ENCODE peak calls at places on chromosomes 7 and 10, in eight cellular contexts. One of them, this sample, is unnamed. For H3K36me3, the result is how much of the 10 kb centered on the place peaks cover.

GRCh38 chr7:157255201-157255606 is 81.6 kb upstream of the DNAJB6 start:
- DNase-seq in cardiac muscle cell: no peak
- DNase-seq in endodermal cell: no peak
- DNase-seq in left ventricle myocardium inferior: no peak
- DNase-seq in Peyer's patch: no peak
- DNase-seq in HCT116: no peak
- DNase-seq in brain microvascular endothelial cell: no peak
- DNase-seq in spleen: no peak
- DNase-seq in this sample: no peak

GRCh38 chr10:129770286-129770685 is 193.8 kb downstream of the EBF3 start:
- DNase-seq in cardiac muscle cell: no peak
- DNase-seq in endodermal cell: peak
- DNase-seq in left ventricle myocardium inferior: no peak
- DNase-seq in Peyer's patch: no peak
- DNase-seq in HCT116: no peak
- DNase-seq in brain microvascular endothelial cell: no peak
- DNase-seq in spleen: peak
- DNase-seq in this sample: peak

GRCh38 chr7:116317907-116318306 is 107.6 kb downstream of the TES start:
- DNase-seq in cardiac muscle cell: no peak
- DNase-seq in endodermal cell: no peak
- DNase-seq in left ventricle myocardium inferior: no peak
- DNase-seq in Peyer's patch: no peak
- DNase-seq in HCT116: no peak
- DNase-seq in brain microvascular endothelial cell: no peak
- DNase-seq in spleen: no peak
- DNase-seq in this sample: no peak

GRCh38 chr7:55249332-55249731 is 115.8 kb upstream of the LANCL2 start:
- DNase-seq in cardiac muscle cell: no peak
- DNase-seq in endodermal cell: no peak
- DNase-seq in left ventricle myocardium inferior: no peak
- DNase-seq in Peyer's patch: no peak
- DNase-seq in HCT116: no peak
- DNase-seq in brain microvascular endothelial cell: no peak
- DNase-seq in spleen: no peak
- DNase-seq in this sample: no peak

GRCh38 chr10:1368772-1369171 is 312.6 kb downstream of the WDR37 start:
- DNase-seq in cardiac muscle cell: peak
- DNase-seq in endodermal cell: peak
- DNase-seq in left ventricle myocardium inferior: no peak
- DNase-seq in Peyer's patch: peak
- DNase-seq in HCT116: peak
- DNase-seq in brain microvascular endothelial cell: no peak
- DNase-seq in spleen: no peak
- DNase-seq in this sample: peak

GRCh38 chr7:94621120-94621519 is 34.8 kb downstream of the SGCE start:
- DNase-seq in cardiac muscle cell: no peak
- DNase-seq in endodermal cell: no peak
- DNase-seq in left ventricle myocardium inferior: no peak
- DNase-seq in Peyer's patch: no peak
- DNase-seq in HCT116: no peak
- DNase-seq in brain microvascular endothelial cell: no peak
- DNase-seq in spleen: no peak
- DNase-seq in this sample: no peak

GRCh38 chr10:80204193-80204714 is 1.1 kb downstream of the ANXA11 start:
- DNase-seq in cardiac muscle cell: peak
- DNase-seq in endodermal cell: peak
- DNase-seq in left ventricle myocardium inferior: peak
- DNase-seq in Peyer's patch: no peak
- DNase-seq in HCT116: no peak
- DNase-seq in brain microvascular endothelial cell: no peak
- DNase-seq in spleen: peak
- DNase-seq in this sample: peak

GRCh38 chr7:101486056-101486763 is 123.5 kb downstream of the COL26A1 start:
- DNase-seq in cardiac muscle cell: peak
- DNase-seq in endodermal cell: peak
- DNase-seq in left ventricle myocardium inferior: no peak
- DNase-seq in Peyer's patch: no peak
- DNase-seq in HCT116: no peak
- DNase-seq in brain microvascular endothelial cell: no peak
- DNase-seq in spleen: no peak
- DNase-seq in this sample: no peak

GRCh38 chr7:101066858-101067227 is 18.4 kb upstream of the TRIM56 start:
- DNase-seq in cardiac muscle cell: no peak
- DNase-seq in endodermal cell: peak
- DNase-seq in left ventricle myocardium inferior: no peak
- DNase-seq in Peyer's patch: no peak
- DNase-seq in HCT116: no peak
- DNase-seq in brain microvascular endothelial cell: peak
- DNase-seq in spleen: peak
- DNase-seq in this sample: no peak

GRCh38 chr7:25028370-25028971 is 48.5 kb upstream of the OSBPL3 start:
- DNase-seq in cardiac muscle cell: no peak
- DNase-seq in endodermal cell: no peak
- DNase-seq in left ventricle myocardium inferior: no peak
- DNase-seq in Peyer's patch: no peak
- DNase-seq in HCT116: no peak
- DNase-seq in brain microvascular endothelial cell: peak
- DNase-seq in spleen: no peak
- DNase-seq in this sample: no peak

GRCh38 chr7:149806726-149807125 is 31.4 kb upstream of the ZNF862 start:
- DNase-seq in cardiac muscle cell: no peak
- DNase-seq in endodermal cell: no peak
- DNase-seq in left ventricle myocardium inferior: no peak
- DNase-seq in Peyer's patch: no peak
- DNase-seq in HCT116: no peak
- DNase-seq in brain microvascular endothelial cell: no peak
- DNase-seq in spleen: no peak
- DNase-seq in this sample: no peak
- TF ChIP-seq CTCF in cardiac muscle cell: no peak
- TF ChIP-seq CTCF in endodermal cell: no peak
- TF ChIP-seq CTCF in left ventricle myocardium inferior: no peak
- TF ChIP-seq CTCF in Peyer's patch: no peak
- TF ChIP-seq CTCF in HCT116: no peak
- TF ChIP-seq CTCF in brain microvascular endothelial cell: no peak
- TF ChIP-seq CTCF in spleen: no peak
- TF ChIP-seq CTCF in this sample: no peak

GRCh38 chr7:27140108-27140842 is 3.2 kb downstream of the HOXA5 start:
- DNase-seq in cardiac muscle cell: no peak
- DNase-seq in endodermal cell: no peak
- DNase-seq in left ventricle myocardium inferior: no peak
- DNase-seq in Peyer's patch: no peak
- DNase-seq in HCT116: no peak
- DNase-seq in brain microvascular endothelial cell: no peak
- DNase-seq in spleen: no peak
- DNase-seq in this sample: no peak
- H3K27ac ChIP-seq in cardiac muscle cell: no peak
- H3K27ac ChIP-seq in endodermal cell: peak
- H3K27ac ChIP-seq in left ventricle myocardium inferior: no peak
- H3K27ac ChIP-seq in Peyer's patch: peak
- H3K27ac ChIP-seq in HCT116: no peak
- H3K27ac ChIP-seq in brain microvascular endothelial cell: no peak
- H3K27ac ChIP-seq in spleen: no peak
- H3K27ac ChIP-seq in this sample: no peak

DNA sequence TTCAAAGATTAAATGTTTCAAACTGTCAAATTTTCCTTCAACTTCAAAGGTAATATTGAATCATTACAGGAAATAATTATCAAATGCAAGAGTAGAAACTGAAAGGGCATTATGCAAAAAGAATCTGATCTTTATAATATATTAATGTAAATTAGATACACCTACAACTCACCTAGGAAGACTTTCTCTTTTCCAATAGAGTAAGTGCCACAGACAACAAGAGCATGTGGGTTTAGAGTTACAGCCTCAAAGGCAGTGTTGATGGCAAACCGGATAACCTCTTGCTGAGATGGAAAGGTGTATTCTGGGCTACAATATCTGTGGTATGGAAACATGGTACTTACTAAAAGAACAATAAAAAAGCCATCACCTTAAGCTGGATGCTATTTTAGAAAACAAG is 11.7 kb downstream of the DCLRE1A start:
- DNase-seq in cardiac muscle cell: no peak
- DNase-seq in endodermal cell: no peak
- DNase-seq in left ventricle myocardium inferior: no peak
- DNase-seq in Peyer's patch: no peak
- DNase-seq in HCT116: no peak
- DNase-seq in brain microvascular endothelial cell: no peak
- DNase-seq in spleen: no peak
- DNase-seq in this sample: no peak
- H3K36me3 ChIP-seq in cardiac muscle cell: under half
- H3K36me3 ChIP-seq in endodermal cell: under half
- H3K36me3 ChIP-seq in left ventricle myocardium inferior: half or more
- H3K36me3 ChIP-seq in Peyer's patch: under half
- H3K36me3 ChIP-seq in HCT116: under half
- H3K36me3 ChIP-seq in brain microvascular endothelial cell: under half
- H3K36me3 ChIP-seq in spleen: under half
- H3K36me3 ChIP-seq in this sample: under half

DNA sequence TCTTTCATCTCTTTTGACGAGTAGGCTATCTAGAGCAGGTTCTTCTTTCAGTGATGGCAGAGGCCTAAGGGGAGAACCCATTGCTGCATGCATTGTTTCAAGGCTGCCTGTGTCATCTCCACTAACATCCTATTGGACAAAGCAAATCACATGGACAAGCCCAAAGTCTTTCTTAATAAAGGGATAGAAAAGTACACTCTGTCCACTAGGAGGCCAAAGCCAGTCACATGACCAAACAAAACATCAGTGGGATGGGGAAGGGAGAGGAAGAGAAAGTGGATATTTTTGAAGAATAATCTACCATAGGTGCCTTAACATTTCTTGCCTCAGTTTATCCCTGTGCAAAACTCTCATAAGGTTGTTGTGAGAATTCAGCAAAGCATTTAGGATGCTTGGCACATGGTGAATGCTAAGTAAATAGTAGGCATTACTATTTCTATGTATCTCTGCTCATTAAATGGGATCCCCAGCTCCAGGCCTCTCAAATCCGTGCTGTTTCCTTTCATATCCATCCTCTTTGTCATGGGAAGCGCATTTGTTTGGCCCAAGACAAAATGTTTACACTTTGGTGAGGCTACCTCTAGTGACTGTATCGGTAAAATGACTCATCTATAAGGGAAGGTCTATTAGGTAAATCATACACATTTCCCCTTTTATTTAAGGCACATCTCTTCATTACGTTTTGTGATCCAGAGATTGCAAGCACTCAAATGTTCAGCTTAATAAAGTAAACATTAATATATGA is 16.7 kb upstream of the CADPS2 start:
- DNase-seq in cardiac muscle cell: no peak
- DNase-seq in endodermal cell: no peak
- DNase-seq in left ventricle myocardium inferior: no peak
- DNase-seq in Peyer's patch: no peak
- DNase-seq in HCT116: no peak
- DNase-seq in brain microvascular endothelial cell: no peak
- DNase-seq in spleen: no peak
- DNase-seq in this sample: no peak
- TF ChIP-seq CTCF in cardiac muscle cell: peak
- TF ChIP-seq CTCF in endodermal cell: peak
- TF ChIP-seq CTCF in left ventricle myocardium inferior: no peak
- TF ChIP-seq CTCF in Peyer's patch: no peak
- TF ChIP-seq CTCF in HCT116: no peak
- TF ChIP-seq CTCF in brain microvascular endothelial cell: peak
- TF ChIP-seq CTCF in spleen: no peak
- TF ChIP-seq CTCF in this sample: no peak

GRCh38 chr10:90087197-90088007 is 386.0 kb downstream of the KIF20B start:
- DNase-seq in cardiac muscle cell: no peak
- DNase-seq in endodermal cell: no peak
- DNase-seq in left ventricle myocardium inferior: no peak
- DNase-seq in Peyer's patch: no peak
- DNase-seq in HCT116: peak
- DNase-seq in brain microvascular endothelial cell: peak
- DNase-seq in spleen: no peak
- DNase-seq in this sample: no peak
- H3K27ac ChIP-seq in cardiac muscle cell: no peak
- H3K27ac ChIP-seq in endodermal cell: no peak
- H3K27ac ChIP-seq in left ventricle myocardium inferior: no peak
- H3K27ac ChIP-seq in Peyer's patch: no peak
- H3K27ac ChIP-seq in HCT116: peak
- H3K27ac ChIP-seq in brain microvascular endothelial cell: no peak
- H3K27ac ChIP-seq in spleen: no peak
- H3K27ac ChIP-seq in this sample: no peak

GRCh38 chr7:80900583-80901576 is 18.0 kb downstream of the SEMA3C start:
- DNase-seq in cardiac muscle cell: no peak
- DNase-seq in endodermal cell: no peak
- DNase-seq in left ventricle myocardium inferior: no peak
- DNase-seq in Peyer's patch: no peak
- DNase-seq in HCT116: no peak
- DNase-seq in brain microvascular endothelial cell: no peak
- DNase-seq in spleen: no peak
- DNase-seq in this sample: no peak
- H3K36me3 ChIP-seq in cardiac muscle cell: under half
- H3K36me3 ChIP-seq in endodermal cell: under half
- H3K36me3 ChIP-seq in left ventricle myocardium inferior: under half
- H3K36me3 ChIP-seq in Peyer's patch: under half
- H3K36me3 ChIP-seq in HCT116: under half
- H3K36me3 ChIP-seq in brain microvascular endothelial cell: under half
- H3K36me3 ChIP-seq in spleen: under half
- H3K36me3 ChIP-seq in this sample: under half